ENCODE peak calls at places on chromosome 10, in eight cellular contexts. F is KG1; V is mucosa of gallbladder; C is NB4; E is H4; R is HFFc6; I is MM.1S; M is stimulated activated CD4-positive, alpha-beta T cell treated with anti-CD3 and anti-CD28 coated beads, Interleukin-2, amount 100 ng/mL, for 48 hours. D is an unnamed sample.

GRCh38 chr10:32000937-32001336 is 55.3 kb downstream of the KIF5B start:
- DNase-seq in F (no peak), V (no peak), C (no peak), E (no peak), R (peak; percentile 57), I (no peak), M (no peak), D (no peak)

GRCh38 chr10:35574924-35575352 is 30.2 kb upstream of the GJD4 start:
- DNase-seq in F (no peak), V (no peak), C (no peak), E (peak; percentile 20), R (peak; percentile 84), I (no peak), M (no peak), D (no peak)

GRCh38 chr10:2972216-2972615 is 95.1 kb upstream of the PFKP start:
- DNase-seq in F (no peak), V (no peak), C (no peak), E (no peak), R (no peak), I (no peak), M (no peak), D (no peak)

GRCh38 chr10:110456046-110456445 is 41.7 kb upstream of the DUSP5 start:
- DNase-seq in F (no peak), V (peak; percentile 40), C (peak; percentile 33), E (no peak), R (no peak), I (no peak), M (no peak), D (no peak)

GRCh38 chr10:126538439-126539140 is 131.9 kb downstream of the C10orf90 start:
- DNase-seq in F (no peak), V (no peak), C (no peak), E (no peak), R (no peak), I (no peak), M (no peak), D (no peak)

GRCh38 chr10:64515975-64516699 is 994.9 kb downstream of the REEP3 start:
- DNase-seq in F (no peak), V (no peak), C (peak; percentile 5), E (no peak), R (no peak), I (no peak), M (no peak), D (no peak)

GRCh38 chr10:3229815-3230214 is 57.2 kb upstream of the PITRM1 start:
- DNase-seq in F (no peak), V (no peak), C (no peak), E (no peak), R (no peak), I (no peak), M (no peak), D (no peak)

GRCh38 chr10:14749051-14749809 is 25.5 kb downstream of the FAM107B start:
- DNase-seq in F (no peak), V (peak; percentile 53), C (no peak), E (no peak), R (no peak), I (no peak), M (no peak), D (no peak)

GRCh38 chr10:76336213-76336963 is 905.0 kb downstream of the LRMDA start:
- DNase-seq in F (no peak), V (peak; percentile 21), C (no peak), E (no peak), R (no peak), I (no peak), M (no peak), D (no peak)

GRCh38 chr10:132104471-132105301 is 38.9 kb downstream of the JAKMIP3 start:
- DNase-seq in F (no peak), V (peak; percentile 6), C (no peak), E (no peak), R (no peak), I (no peak), M (no peak), D (no peak)

GRCh38 chr10:120824864-120825263 is 26.3 kb upstream of the WDR11 start:
- DNase-seq in F (peak; percentile 3), V (no peak), C (peak; percentile 52), E (no peak), R (peak; percentile 13), I (peak; percentile 21), M (peak; percentile 3), D (peak; percentile 43)

GRCh38 chr10:21197006-21197405 is 299.9 kb upstream of the NEBL start:
- DNase-seq in F (no peak), V (no peak), C (no peak), E (no peak), R (no peak), I (no peak), M (no peak), D (no peak)

GRCh38 chr10:80205478-80206276 is at the start of gene ANXA11:
- DNase-seq in F (peak; percentile 76), V (peak; percentile 89), C (peak; percentile 91), E (peak; percentile 29), R (peak; percentile 30), I (peak; percentile 92), M (peak; percentile 73), D (peak; percentile 56)

GRCh38 chr10:15485684-15486316 is 114.7 kb upstream of the FAM171A1 start:
- DNase-seq in F (no peak), V (no peak), C (no peak), E (peak; percentile 4), R (peak; percentile 7), I (no peak), M (no peak), D (no peak)

GRCh38 chr10:88347597-88348304 is 235.4 kb downstream of the RNLS start:
- DNase-seq in F (no peak), V (no peak), C (no peak), E (no peak), R (no peak), I (no peak), M (no peak), D (no peak)

GRCh38 chr10:69662901-69663300 is 32.9 kb downstream of the FAM241B start:
- DNase-seq in F (no peak), V (no peak), C (no peak), E (no peak), R (no peak), I (no peak), M (no peak), D (no peak)

GRCh38 chr10:86952106-86952505 is 5.3 kb downstream of the MMRN2 start:
- DNase-seq in F (no peak), V (no peak), C (no peak), E (no peak), R (no peak), I (no peak), M (no peak), D (no peak)

GRCh38 chr10:34477229-34477628 is 337.9 kb downstream of the PARD3 start:
- DNase-seq in F (no peak), V (no peak), C (no peak), E (no peak), R (no peak), I (no peak), M (no peak), D (no peak)

GRCh38 chr10:132850246-132850645 is 64.3 kb upstream of the NKX6-2 start:
- DNase-seq in F (no peak), V (no peak), C (no peak), E (no peak), R (no peak), I (no peak), M (no peak), D (no peak)

GRCh38 chr10:101120884-101121660 is 10.0 kb upstream of the TLX1 start:
- DNase-seq in F (no peak), V (no peak), C (peak; percentile 48), E (no peak), R (no peak), I (peak; percentile 51), M (no peak), D (no peak)

GRCh38 chr10:22335204-22335956 is 9.9 kb upstream of the SPAG6 start:
- DNase-seq in F (no peak), V (no peak), C (no peak), E (no peak), R (no peak), I (no peak), M (no peak), D (no peak)

GRCh38 chr10:127012769-127013152 is 107.5 kb downstream of the DOCK1 start:
- DNase-seq in F (no peak), V (peak; percentile 90), C (no peak), E (peak; percentile 69), R (no peak), I (peak; percentile 7), M (no peak), D (no peak)

GRCh38 chr10:86446987-86447386 is 74.6 kb downstream of the WAPL start:
- DNase-seq in F (no peak), V (no peak), C (no peak), E (no peak), R (no peak), I (no peak), M (no peak), D (no peak)

GRCh38 chr10:131946321-131946751 is 35.4 kb downstream of the BNIP3 start:
- DNase-seq in F (no peak), V (no peak), C (no peak), E (no peak), R (peak; percentile 72), I (no peak), M (no peak), D (no peak)

GRCh38 chr10:75363431-75363830 is 38.1 kb downstream of the ZNF503 start:
- DNase-seq in F (no peak), V (no peak), C (no peak), E (no peak), R (no peak), I (no peak), M (no peak), D (no peak)

GRCh38 chr10:73965890-73966768 is 31.8 kb upstream of the VCL start:
- DNase-seq in F (no peak), V (peak; percentile 78), C (no peak), E (peak; percentile 99), R (peak; percentile 98), I (no peak), M (no peak), D (peak; percentile 25)

GRCh38 chr10:127928021-127928806 is 21.3 kb downstream of the PTPRE start:
- DNase-seq in F (no peak), V (no peak), C (no peak), E (peak; percentile 57), R (no peak), I (no peak), M (no peak), D (no peak)

GRCh38 chr10:43867667-43868361 is 219.1 kb upstream of the ZNF32 start:
- DNase-seq in F (no peak), V (no peak), C (no peak), E (peak; percentile 57), R (peak; percentile 93), I (no peak), M (no peak), D (no peak)

GRCh38 chr10:132848306-132848705 is 62.4 kb upstream of the NKX6-2 start:
- DNase-seq in F (no peak), V (no peak), C (peak; percentile 40), E (no peak), R (no peak), I (no peak), M (no peak), D (no peak)

GRCh38 chr10:85319150-85319549 is 990.8 kb downstream of the CCSER2 start:
- DNase-seq in F (no peak), V (no peak), C (no peak), E (peak; percentile 60), R (no peak), I (no peak), M (no peak), D (no peak)

GRCh38 chr10:43338117-43338516 is 33.3 kb upstream of the FXYD4 start:
- DNase-seq in F (no peak), V (no peak), C (no peak), E (no peak), R (no peak), I (no peak), M (no peak), D (no peak)

GRCh38 chr10:129105266-129105665 is 361.8 kb upstream of the MGMT start:
- DNase-seq in F (no peak), V (no peak), C (no peak), E (peak; percentile 67), R (no peak), I (no peak), M (no peak), D (no peak)

GRCh38 chr10:114233432-114233831 is 5.6 kb upstream of the VWA2 start:
- DNase-seq in F (no peak), V (no peak), C (no peak), E (no peak), R (no peak), I (no peak), M (no peak), D (no peak)

GRCh38 chr10:111079241-111079760 is 2.5 kb downstream of the ADRA2A start:
- DNase-seq in F (no peak), V (no peak), C (no peak), E (no peak), R (no peak), I (no peak), M (no peak), D (no peak)

D was measured in neural crest cell.